ENCODE peak calls at places on chromosome 20, in four cellular contexts. R, X, B and E are unnamed samples.
A peak's percentile ranks its signal among the peaks of the same experiment; 100 is the strongest.

GRCh38 chr20:48738399-48739304 is 89.1 kb downstream of the PREX1 start:
- DNase-seq in R (peak; percentile 93), X (no peak), B (no peak), E (no peak)

GRCh38 chr20:58695084-58695722 is 2.6 kb downstream of the NPEPL1 start:
- DNase-seq in R (no peak), X (no peak), B (no peak), E (no peak)

GRCh38 chr20:44979090-44979621 is 12.8 kb downstream of the STK4 start:
- DNase-seq in R (peak; percentile 81), X (no peak), B (no peak), E (no peak)

GRCh38 chr20:34941224-34941623 is 14.4 kb downstream of the GSS start:
- DNase-seq in R (no peak), X (no peak), B (no peak), E (no peak)

GRCh38 chr20:62852196-62852595 is 9.4 kb downstream of the TCFL5 start:
- DNase-seq in R (no peak), X (no peak), B (no peak), E (no peak)

GRCh38 chr20:58682656-58683055 is 9.9 kb upstream of the NPEPL1 start:
- DNase-seq in R (no peak), X (no peak), B (no peak), E (no peak)

GRCh38 chr20:62969179-62969760 is 16.8 kb downstream of the SLC17A9 start:
- DNase-seq in R (no peak), X (no peak), B (no peak), E (no peak)

GRCh38 chr20:44222969-44223368 is 12.4 kb upstream of the OSER1 start:
- DNase-seq in R (no peak), X (no peak), B (no peak), E (no peak)

GRCh38 chr20:34984756-34985261 is 29.1 kb downstream of the MYH7B start:
- DNase-seq in R (no peak), X (no peak), B (no peak), E (no peak)

GRCh38 chr20:56409521-56409920 is 2.5 kb upstream of the CASS4 start:
- DNase-seq in R (no peak), X (peak; percentile 35), B (no peak), E (no peak)

GRCh38 chr20:45432294-45432693 is 16.4 kb downstream of the PIGT start:
- DNase-seq in R (peak; percentile 66), X (no peak), B (no peak), E (no peak)

GRCh38 chr20:49091762-49092161 is 45.6 kb downstream of the CSE1L start:
- DNase-seq in R (no peak), X (no peak), B (no peak), E (no peak)

GRCh38 chr20:7585126-7585679 is 355.1 kb downstream of the HAO1 start:
- DNase-seq in R (no peak), X (no peak), B (no peak), E (no peak)

GRCh38 chr20:8951136-8951535 is 117.8 kb upstream of the PLCB4 start:
- DNase-seq in R (no peak), X (no peak), B (no peak), E (no peak)

GRCh38 chr20:62819494-62820174 is 2.8 kb downstream of the COL9A3 start:
- DNase-seq in R (no peak), X (no peak), B (no peak), E (no peak)

GRCh38 chr20:63044204-63044600 is 37.4 kb upstream of the BHLHE23 start:
- DNase-seq in R (no peak), X (no peak), B (no peak), E (no peak)

GRCh38 chr20:25533920-25534700 is 51.2 kb downstream of the NINL start:
- DNase-seq in R (no peak), X (no peak), B (no peak), E (no peak)

GRCh38 chr20:53284141-53285055 is 309.2 kb downstream of the ZNF217 start:
- DNase-seq in R (no peak), X (no peak), B (no peak), E (no peak)

GRCh38 chr20:9736373-9736772 is 102.5 kb downstream of the PAK5 start:
- DNase-seq in R (no peak), X (no peak), B (no peak), E (no peak)

GRCh38 chr20:37011147-37011546 is 59.6 kb upstream of the SAMHD1 start:
- DNase-seq in R (no peak), X (no peak), B (no peak), E (no peak)